ENCODE peak calls at places on chromosomes 7 and 10, in seven cellular contexts. N, C, P, M, Z, O and I are unnamed samples.

GRCh38 chr10:127044191-127044590 is 139.0 kb downstream of the DOCK1 start:
- DNase-seq in N (no peak), C (no peak), P (no peak), M (no peak), Z (no peak), O (no peak), I (no peak)

GRCh38 chr7:115775981-115776380 is 254.6 kb downstream of the TFEC start:
- DNase-seq in N (no peak), C (no peak), P (no peak), M (no peak), Z (no peak), O (no peak), I (no peak)

GRCh38 chr10:93921338-93921737 is 27.6 kb downstream of the SLC35G1 start:
- DNase-seq in N (no peak), C (no peak), P (no peak), M (peak; percentile 32), Z (no peak), O (no peak), I (no peak)

GRCh38 chr10:109982123-109982522 is 25.7 kb upstream of the ADD3 start:
- DNase-seq in N (no peak), C (peak; percentile 40), P (no peak), M (peak; percentile 84), Z (no peak), O (no peak), I (no peak)

GRCh38 chr7:143487566-143487965 is 9.9 kb downstream of the TAS2R41 start:
- DNase-seq in N (peak; percentile 21), C (peak; percentile 73), P (peak; percentile 71), M (peak; percentile 65), Z (no peak), O (no peak), I (no peak)

GRCh38 chr10:123945506-123945905 is 53.9 kb upstream of the CPXM2 start:
- DNase-seq in N (peak; percentile 55), C (peak; percentile 76), P (no peak), M (peak; percentile 22), Z (peak; percentile 47), O (peak; percentile 53), I (no peak)

GRCh38 chr10:15808204-15808797 is 52.0 kb downstream of the MINDY3 start:
- DNase-seq in N (no peak), C (no peak), P (no peak), M (no peak), Z (no peak), O (no peak), I (no peak)

GRCh38 chr10:22638863-22639262 is 75.5 kb downstream of the PIP4K2A start:
- DNase-seq in N (no peak), C (no peak), P (no peak), M (no peak), Z (no peak), O (no peak), I (no peak)

GRCh38 chr10:75115137-75115536 is 3.7 kb downstream of the SAMD8 start:
- DNase-seq in N (no peak), C (peak; percentile 67), P (no peak), M (peak; percentile 53), Z (no peak), O (no peak), I (no peak)

GRCh38 chr7:44486693-44487092 is 3.8 kb downstream of the NUDCD3 start:
- DNase-seq in N (peak; percentile 35), C (peak; percentile 90), P (no peak), M (no peak), Z (no peak), O (no peak), I (no peak)

GRCh38 chr10:97659589-97659988 is 19.1 kb downstream of the PI4K2A start:
- DNase-seq in N (peak; percentile 27), C (peak; percentile 83), P (no peak), M (peak; percentile 53), Z (no peak), O (peak; percentile 44), I (peak; percentile 89)

GRCh38 chr7:22920664-22921063 is 93.3 kb downstream of the HYCC1 start:
- DNase-seq in N (peak; percentile 42), C (peak; percentile 60), P (no peak), M (peak; percentile 26), Z (peak; percentile 56), O (no peak), I (no peak)

GRCh38 chr7:96989241-96989858 is 16.0 kb upstream of the DLX6 start:
- DNase-seq in N (no peak), C (no peak), P (no peak), M (no peak), Z (no peak), O (no peak), I (no peak)

GRCh38 chr7:2024227-2024918 is 208.4 kb downstream of the MAD1L1 start:
- DNase-seq in N (no peak), C (no peak), P (peak; percentile 47), M (peak; percentile 65), Z (no peak), O (no peak), I (no peak)

GRCh38 chr7:3393862-3394261 is 92.8 kb downstream of the SDK1 start:
- DNase-seq in N (peak; percentile 7), C (peak; percentile 6), P (no peak), M (no peak), Z (no peak), O (no peak), I (no peak)

GRCh38 chr7:50783801-50784507 is 1.3 kb upstream of the GRB10 start:
- DNase-seq in N (no peak), C (no peak), P (no peak), M (no peak), Z (no peak), O (no peak), I (no peak)

GRCh38 chr10:88062798-88063472 is 199.5 kb downstream of the PTEN start:
- DNase-seq in N (no peak), C (peak; percentile 21), P (no peak), M (no peak), Z (no peak), O (no peak), I (no peak)

GRCh38 chr7:22885824-22886255 is 63.2 kb upstream of the TOMM7 start:
- DNase-seq in N (peak; percentile 48), C (peak; percentile 18), P (no peak), M (peak; percentile 61), Z (no peak), O (no peak), I (no peak)

GRCh38 chr10:132850246-132850645 is 64.3 kb upstream of the NKX6-2 start:
- DNase-seq in N (no peak), C (no peak), P (no peak), M (no peak), Z (no peak), O (no peak), I (no peak)

GRCh38 chr10:72567421-72567820 is 58.5 kb downstream of the MICU1 start:
- DNase-seq in N (peak; percentile 89), C (peak; percentile 24), P (no peak), M (no peak), Z (peak; percentile 84), O (no peak), I (no peak)

GRCh38 chr10:60384708-60385398 is 4.8 kb downstream of the ANK3 start:
- DNase-seq in N (peak; percentile 97), C (peak; percentile 97), P (no peak), M (no peak), Z (peak; percentile 100), O (peak; percentile 94), I (peak; percentile 97)

GRCh38 chr10:124062390-124062789 is 31.0 kb downstream of the CHST15 start:
- DNase-seq in N (no peak), C (no peak), P (no peak), M (no peak), Z (no peak), O (no peak), I (no peak)